ENCODE peak calls at places on chromosomes 2 and 18, in four cellular contexts. O is tibial nerve, W is DND-41, F is brain microvascular endothelial cell. R is an unnamed sample.

GRCh38 chr2:220811952-220812570 is 760.0 kb downstream of the EPHA4 start:
- DNase-seq in W (no peak), O (no peak), F (peak; percentile 32), R (no peak)

GRCh38 chr18:63233334-63233733 is 86.2 kb downstream of the BCL2 start:
- DNase-seq in F (no peak), W (no peak), O (no peak), R (no peak)

GRCh38 chr2:205024822-205025518 is 479.7 kb downstream of the PARD3B start:
- DNase-seq in F (peak; percentile 96), O (no peak), W (no peak), R (no peak)

GRCh38 chr2:63903003-63903402 is 61.3 kb downstream of the UGP2 start:
- DNase-seq in O (no peak), W (no peak), F (peak; percentile 4), R (no peak)

GRCh38 chr18:45222200-45222599 is 393.1 kb upstream of the SLC14A2 start:
- DNase-seq in O (no peak), F (no peak), W (no peak), R (no peak)

GRCh38 chr2:226123307-226123706 is 676.3 kb downstream of the IRS1 start:
- DNase-seq in W (no peak), F (no peak), O (no peak), R (no peak)

GRCh38 chr2:236742936-236743622 is 173.5 kb downstream of the ACKR3 start:
- DNase-seq in W (no peak), O (no peak), F (no peak), R (no peak)

GRCh38 chr2:179341152-179341866 is 76.7 kb upstream of the SESTD1 start:
- DNase-seq in O (no peak), W (no peak), F (no peak), R (no peak)

GRCh38 chr2:99928472-99929053 is 213.8 kb downstream of the AFF3 start:
- DNase-seq in W (no peak), O (no peak), F (no peak), R (no peak)
- H3K27ac ChIP-seq in W (no peak overlapping the region), O (no peak overlapping the region), F (no peak overlapping the region), R (no peak overlapping the region)

GRCh38 chr2:150883521-150883895 is 378.2 kb downstream of the RBM43 start:
- DNase-seq in W (no peak), O (no peak), F (no peak), R (no peak)
- H3K27ac ChIP-seq in W (no peak overlapping the region), O (no peak overlapping the region), F (no peak overlapping the region), R (no peak overlapping the region)

GRCh38 chr2:46570396-46570795 is 91.0 kb downstream of the TMEM247 start:
- DNase-seq in O (no peak), W (no peak), F (no peak), R (no peak)

GRCh38 chr2:46565364-46565763 is 86.0 kb downstream of the TMEM247 start:
- DNase-seq in F (no peak), W (no peak), O (no peak), R (no peak)

GRCh38 chr2:46569061-46569560 is 89.7 kb downstream of the TMEM247 start:
- DNase-seq in F (no peak), O (no peak), W (no peak), R (no peak)

GRCh38 chr2:46568212-46569009 is 89.0 kb downstream of the TMEM247 start:
- DNase-seq in F (no peak), O (no peak), W (no peak), R (no peak)

GRCh38 chr2:46569766-46570165 is 90.4 kb downstream of the TMEM247 start:
- DNase-seq in W (no peak), O (no peak), F (no peak), R (no peak)
- H3K27ac ChIP-seq in W (no peak overlapping the region), O (peak overlapping the region; percentile 68), F (no peak overlapping the region), R (peak overlapping the region; percentile 52)

DNA sequence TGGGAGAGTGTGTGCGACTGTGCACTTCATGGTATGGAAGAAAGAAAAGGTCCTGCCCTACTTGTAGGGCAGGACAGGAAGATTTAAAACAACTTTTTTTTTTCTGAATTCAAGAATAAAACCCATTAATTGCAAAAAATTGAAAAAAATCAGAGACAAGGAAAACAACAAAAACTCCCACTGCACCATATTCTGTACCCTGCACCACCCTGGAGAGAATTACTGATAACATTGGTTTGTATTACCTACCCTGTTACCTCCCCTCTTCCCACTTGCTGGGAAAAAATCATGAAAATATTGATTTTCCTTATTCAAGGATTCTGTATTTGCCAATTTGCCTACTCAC is 77.6 kb downstream of the DYSF start:
- DNase-seq in W (no peak), O (no peak), F (no peak), R (no peak)
- H3K27ac ChIP-seq in W (no peak overlapping the region), O (no peak overlapping the region), F (no peak overlapping the region), R (no peak overlapping the region)

DNA sequence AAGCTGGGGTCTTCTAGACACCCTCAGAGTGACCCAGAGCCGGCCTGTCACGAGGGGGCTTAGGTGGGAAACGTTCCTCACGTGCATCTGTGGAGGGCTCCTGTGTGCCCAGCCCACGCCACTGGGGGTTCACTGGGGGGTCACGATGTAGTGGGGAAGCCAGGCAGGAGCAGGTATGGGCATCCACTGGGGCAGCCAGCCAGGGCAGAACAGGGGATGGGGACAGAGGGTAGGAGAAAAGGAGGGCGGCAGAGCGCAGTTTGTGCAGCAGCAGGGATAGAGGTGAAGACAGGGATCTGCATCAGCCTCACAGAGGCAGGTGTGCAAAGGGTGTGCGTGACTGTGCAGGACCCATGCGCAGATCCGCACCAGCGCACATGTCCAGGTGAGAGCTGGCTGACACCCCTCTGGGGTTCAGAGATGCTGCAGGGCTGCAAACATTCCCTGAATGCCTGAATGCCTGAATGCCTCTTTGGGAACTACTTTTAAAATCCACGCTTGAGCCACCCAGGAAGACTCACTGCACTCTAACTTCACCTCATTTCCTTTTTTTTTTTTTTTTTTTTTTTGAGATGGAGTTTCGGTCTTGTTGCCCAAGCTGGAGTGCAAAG is 10.0 kb downstream of the PNKD start:
- DNase-seq in O (no peak), W (no peak), F (no peak), R (no peak)
- H3K27ac ChIP-seq in O (peak overlapping the region; percentile 14), W (no peak overlapping the region), F (no peak overlapping the region), R (no peak overlapping the region)

DNA sequence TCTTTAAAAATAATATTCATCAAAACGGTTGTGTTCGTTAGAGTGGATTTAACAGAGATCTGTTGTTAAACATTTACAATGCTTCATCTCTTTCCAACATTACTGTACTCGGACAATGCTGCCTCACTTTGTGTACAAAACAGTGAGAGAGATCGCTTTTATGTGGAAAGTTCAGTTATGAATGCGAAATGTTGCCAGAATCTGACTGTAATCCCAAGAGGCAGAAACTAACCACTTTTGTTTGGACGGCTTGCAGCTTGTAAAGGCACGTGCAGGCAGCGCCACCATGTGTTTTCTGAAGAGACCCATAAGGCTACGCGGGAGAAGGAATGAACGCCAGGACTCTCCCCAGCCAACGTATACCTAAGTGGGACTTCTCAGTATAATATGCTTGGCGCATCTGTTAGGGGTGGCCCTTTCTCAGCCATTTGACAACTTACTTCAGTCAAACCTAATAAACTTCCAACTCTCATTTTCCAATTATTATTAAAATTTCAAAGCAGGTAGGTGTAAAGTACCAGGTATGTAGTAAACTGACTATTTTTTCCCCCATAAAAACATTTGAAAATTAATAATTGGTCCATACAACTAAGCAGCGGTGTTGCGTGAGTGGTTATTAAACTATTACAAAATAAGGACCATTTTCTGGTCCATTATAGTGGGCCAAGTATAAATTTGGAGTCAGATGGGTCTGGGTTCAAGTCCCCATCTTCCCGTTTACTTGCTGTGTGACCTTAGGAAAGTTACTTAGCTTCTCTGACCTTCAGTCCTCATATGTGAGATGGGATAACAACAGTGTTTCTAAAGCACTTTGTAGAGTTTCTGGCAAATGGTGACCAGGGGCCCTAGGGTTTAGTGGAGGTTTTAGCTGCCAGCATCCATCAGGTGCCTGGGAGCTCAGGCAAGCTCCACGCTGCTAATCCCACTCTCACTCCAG is 5.6 kb upstream of the NAPG start:
- DNase-seq in F (peak; percentile 87), W (peak; percentile 85), O (peak; percentile 72), R (peak; percentile 88)
- H3K27ac ChIP-seq in F (no peak overlapping the region), W (peak overlapping the region; percentile 76), O (peak overlapping the region; percentile 89), R (no peak overlapping the region)

DNA sequence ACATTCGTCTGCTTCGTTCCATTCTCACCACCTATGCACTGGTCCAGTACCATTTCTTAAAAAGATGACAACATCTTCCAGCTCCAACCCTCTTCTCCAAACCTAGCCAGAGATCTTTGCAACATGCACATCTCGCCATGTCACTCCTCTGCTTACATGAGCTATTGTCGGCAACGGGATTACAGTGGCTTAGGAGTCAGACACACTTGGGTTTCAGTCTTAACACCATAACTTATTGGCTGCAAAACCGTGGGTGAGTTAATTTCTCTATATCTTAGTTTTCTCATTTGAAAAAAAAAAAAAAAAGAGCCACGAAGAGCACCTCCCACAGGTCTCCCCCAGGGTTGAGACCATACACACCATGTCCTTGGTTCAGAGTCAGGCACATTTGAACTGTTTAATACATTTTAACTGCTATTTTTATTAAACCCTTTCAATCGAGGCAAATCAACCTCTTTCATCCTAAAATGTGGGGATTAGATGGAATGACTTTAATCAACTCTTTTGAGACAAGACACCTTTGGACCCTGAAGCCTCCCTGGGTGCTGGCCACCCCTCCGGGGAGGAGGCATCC is 889 bp downstream of the ANKRD29 start:
- DNase-seq in F (no peak), W (no peak), O (no peak), R (no peak)
- H3K27ac ChIP-seq in F (no peak overlapping the region), W (no peak overlapping the region), O (peak overlapping the region; percentile 79), R (peak overlapping the region; percentile 70)

DNA sequence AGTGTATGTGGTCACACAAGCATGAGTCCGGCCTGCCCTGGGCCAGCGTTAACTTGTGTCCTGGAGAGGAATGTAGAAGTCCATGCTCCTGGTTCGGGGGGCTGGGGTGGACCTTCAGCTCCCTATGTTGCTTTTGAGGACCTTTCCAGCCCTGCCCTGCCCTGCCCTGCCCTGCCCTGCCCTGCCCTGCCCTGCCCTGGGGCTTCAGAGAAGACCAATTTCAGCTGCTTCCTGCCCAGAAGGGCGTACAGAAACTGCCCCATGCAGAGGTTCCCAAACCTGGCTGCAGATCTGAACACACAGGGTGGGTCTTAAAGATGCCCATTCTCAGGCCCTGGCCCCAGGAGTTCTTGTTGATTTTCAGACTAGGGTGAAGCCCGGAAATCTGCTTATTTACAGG is 198.0 kb downstream of the GLI2 start:
- DNase-seq in W (no peak), F (no peak), O (no peak), R (no peak)
- H3K27ac ChIP-seq in W (no peak overlapping the region), F (peak overlapping the region; percentile 89), O (peak overlapping the region; percentile 66), R (no peak overlapping the region)

GRCh38 chr2:74253937-74254336 is 55.5 kb downstream of the MTHFD2 start:
- DNase-seq in O (no peak), F (no peak), W (no peak), R (no peak)
- H3K27ac ChIP-seq in O (no peak overlapping the region), F (no peak overlapping the region), W (no peak overlapping the region), R (no peak overlapping the region)